ENCODE peak calls at places on chromosome 22, in four cellular contexts. One of them, this sample, is unnamed.

GRCh38 chr22:17845790-17846189 is 71.5 kb upstream of the BID start:
- DNase-seq in WTC11: no peak
- DNase-seq in HepG2: no peak
- DNase-seq in K562: no peak
- DNase-seq in this sample: no peak

GRCh38 chr22:29014301-29014700 is 47.3 kb downstream of the C22orf31 start:
- DNase-seq in WTC11: no peak
- DNase-seq in HepG2: no peak
- DNase-seq in K562: no peak
- DNase-seq in this sample: no peak

GRCh38 chr22:18044548-18045271 is 20.3 kb upstream of the MICAL3 start:
- DNase-seq in WTC11: no peak
- DNase-seq in HepG2: peak
- DNase-seq in K562: no peak
- DNase-seq in this sample: no peak

GRCh38 chr22:25134028-25134427 is 65.6 kb upstream of the CRYBB3 start:
- DNase-seq in WTC11: no peak
- DNase-seq in HepG2: no peak
- DNase-seq in K562: no peak
- DNase-seq in this sample: no peak

GRCh38 chr22:26139320-26139719 is 29.9 kb upstream of the SEZ6L start:
- DNase-seq in WTC11: no peak
- DNase-seq in HepG2: no peak
- DNase-seq in K562: no peak
- DNase-seq in this sample: no peak

GRCh38 chr22:35315141-35315854 is 15.6 kb downstream of the TOM1 start:
- DNase-seq in WTC11: no peak
- DNase-seq in HepG2: no peak
- DNase-seq in K562: no peak
- DNase-seq in this sample: no peak

GRCh38 chr22:41699264-41700104 is at the start of gene MEI1:
- DNase-seq in WTC11: peak
- DNase-seq in HepG2: no peak
- DNase-seq in K562: no peak
- DNase-seq in this sample: no peak

GRCh38 chr22:16774911-16775529 is 50.2 kb downstream of the XKR3 start:
- DNase-seq in WTC11: no peak
- DNase-seq in HepG2: no peak
- DNase-seq in K562: no peak
- DNase-seq in this sample: no peak

GRCh38 chr22:19871023-19871844 is 16.6 kb upstream of the GNB1L start:
- DNase-seq in WTC11: peak
- DNase-seq in HepG2: no peak
- DNase-seq in K562: no peak
- DNase-seq in this sample: no peak

GRCh38 chr22:35839811-35840739 is 122.4 kb downstream of the APOL5 start:
- DNase-seq in WTC11: peak
- DNase-seq in HepG2: no peak
- DNase-seq in K562: peak
- DNase-seq in this sample: peak

GRCh38 chr22:38016182-38017078 is 32.1 kb upstream of the SOX10 start:
- DNase-seq in WTC11: no peak
- DNase-seq in HepG2: no peak
- DNase-seq in K562: no peak
- DNase-seq in this sample: peak

GRCh38 chr22:42236268-42236667 is 34.2 kb downstream of the TCF20 start:
- DNase-seq in WTC11: no peak
- DNase-seq in HepG2: no peak
- DNase-seq in K562: no peak
- DNase-seq in this sample: no peak

GRCh38 chr22:39469681-39470461 is 13.1 kb downstream of the MGAT3 start:
- DNase-seq in WTC11: no peak
- DNase-seq in HepG2: peak
- DNase-seq in K562: no peak
- DNase-seq in this sample: no peak

GRCh38 chr22:41234815-41235687 is 5.7 kb downstream of the CHADL start:
- DNase-seq in WTC11: no peak
- DNase-seq in HepG2: peak
- DNase-seq in K562: no peak
- DNase-seq in this sample: no peak

GRCh38 chr22:37241351-37242142 is 2.5 kb downstream of the RAC2 start:
- DNase-seq in WTC11: no peak
- DNase-seq in HepG2: no peak
- DNase-seq in K562: no peak
- DNase-seq in this sample: no peak

GRCh38 chr22:45639747-45640102 is 31.9 kb upstream of the ATXN10 start:
- DNase-seq in WTC11: no peak
- DNase-seq in HepG2: no peak
- DNase-seq in K562: no peak
- DNase-seq in this sample: no peak

GRCh38 chr22:38086001-38086845 is 2.2 kb upstream of the SLC16A8 start:
- DNase-seq in WTC11: no peak
- DNase-seq in HepG2: no peak
- DNase-seq in K562: no peak
- DNase-seq in this sample: no peak

GRCh38 chr22:19111140-19111539 is 11.1 kb downstream of the DGCR2 start:
- DNase-seq in WTC11: no peak
- DNase-seq in HepG2: no peak
- DNase-seq in K562: no peak
- DNase-seq in this sample: no peak

GRCh38 chr22:43273902-43274484 is 69.2 kb downstream of the SCUBE1 start:
- DNase-seq in WTC11: peak
- DNase-seq in HepG2: peak
- DNase-seq in K562: peak
- DNase-seq in this sample: peak

GRCh38 chr22:34878996-34879395 is 187.0 kb upstream of the ISX start:
- DNase-seq in WTC11: no peak
- DNase-seq in HepG2: no peak
- DNase-seq in K562: no peak
- DNase-seq in this sample: no peak

GRCh38 chr22:46528121-46528610 is 9.3 kb downstream of the CELSR1 start:
- DNase-seq in WTC11: no peak
- DNase-seq in HepG2: peak
- DNase-seq in K562: no peak
- DNase-seq in this sample: peak

GRCh38 chr22:37896181-37896592 is 9.9 kb upstream of the MICALL1 start:
- DNase-seq in WTC11: no peak
- DNase-seq in HepG2: peak
- DNase-seq in K562: no peak
- DNase-seq in this sample: no peak

GRCh38 chr22:37484115-37485005 is 1.8 kb downstream of the MFNG start:
- DNase-seq in WTC11: no peak
- DNase-seq in HepG2: no peak
- DNase-seq in K562: no peak
- DNase-seq in this sample: no peak

GRCh38 chr22:32469799-32470212 is 4.8 kb upstream of the FBXO7 start:
- DNase-seq in WTC11: no peak
- DNase-seq in HepG2: no peak
- DNase-seq in K562: peak
- DNase-seq in this sample: peak

GRCh38 chr22:17706451-17706900 is 67.8 kb downstream of the BID start:
- DNase-seq in WTC11: no peak
- DNase-seq in HepG2: peak
- DNase-seq in K562: peak
- DNase-seq in this sample: peak

GRCh38 chr22:42708393-42708792 is 12.3 kb downstream of the A4GALT start:
- DNase-seq in WTC11: no peak
- DNase-seq in HepG2: no peak
- DNase-seq in K562: no peak
- DNase-seq in this sample: no peak

GRCh38 chr22:42472671-42473070 is 40.5 kb upstream of the NFAM1 start:
- DNase-seq in WTC11: no peak
- DNase-seq in HepG2: no peak
- DNase-seq in K562: no peak
- DNase-seq in this sample: no peak

GRCh38 chr22:38203855-38204497 is 2.2 kb downstream of the MAFF start:
- DNase-seq in WTC11: no peak
- DNase-seq in HepG2: no peak
- DNase-seq in K562: no peak
- DNase-seq in this sample: no peak

GRCh38 chr22:50314455-50315288 is 7.2 kb upstream of the PLXNB2 start:
- DNase-seq in WTC11: no peak
- DNase-seq in HepG2: no peak
- DNase-seq in K562: peak
- DNase-seq in this sample: no peak
- TF ChIP-seq NR3C1 in WTC11: no peak
- TF ChIP-seq NR3C1 in HepG2: no peak
- TF ChIP-seq NR3C1 in K562: no peak
- TF ChIP-seq NR3C1 in this sample: no peak

GRCh38 chr22:30421695-30422480 is 3.7 kb upstream of the MTFP1 start:
- DNase-seq in WTC11: no peak
- DNase-seq in HepG2: peak
- DNase-seq in K562: peak
- DNase-seq in this sample: no peak

GRCh38 chr22:30424471-30425326 is 869 bp upstream of the MTFP1 start:
- DNase-seq in WTC11: no peak
- DNase-seq in HepG2: no peak
- DNase-seq in K562: no peak
- DNase-seq in this sample: no peak

GRCh38 chr22:30423959-30424380 is 1.6 kb upstream of the MTFP1 start:
- DNase-seq in WTC11: peak
- DNase-seq in HepG2: peak
- DNase-seq in K562: peak
- DNase-seq in this sample: peak

GRCh38 chr22:30423296-30423958 is 2.1 kb upstream of the MTFP1 start:
- DNase-seq in WTC11: peak
- DNase-seq in HepG2: no peak
- DNase-seq in K562: no peak
- DNase-seq in this sample: no peak

DNA sequence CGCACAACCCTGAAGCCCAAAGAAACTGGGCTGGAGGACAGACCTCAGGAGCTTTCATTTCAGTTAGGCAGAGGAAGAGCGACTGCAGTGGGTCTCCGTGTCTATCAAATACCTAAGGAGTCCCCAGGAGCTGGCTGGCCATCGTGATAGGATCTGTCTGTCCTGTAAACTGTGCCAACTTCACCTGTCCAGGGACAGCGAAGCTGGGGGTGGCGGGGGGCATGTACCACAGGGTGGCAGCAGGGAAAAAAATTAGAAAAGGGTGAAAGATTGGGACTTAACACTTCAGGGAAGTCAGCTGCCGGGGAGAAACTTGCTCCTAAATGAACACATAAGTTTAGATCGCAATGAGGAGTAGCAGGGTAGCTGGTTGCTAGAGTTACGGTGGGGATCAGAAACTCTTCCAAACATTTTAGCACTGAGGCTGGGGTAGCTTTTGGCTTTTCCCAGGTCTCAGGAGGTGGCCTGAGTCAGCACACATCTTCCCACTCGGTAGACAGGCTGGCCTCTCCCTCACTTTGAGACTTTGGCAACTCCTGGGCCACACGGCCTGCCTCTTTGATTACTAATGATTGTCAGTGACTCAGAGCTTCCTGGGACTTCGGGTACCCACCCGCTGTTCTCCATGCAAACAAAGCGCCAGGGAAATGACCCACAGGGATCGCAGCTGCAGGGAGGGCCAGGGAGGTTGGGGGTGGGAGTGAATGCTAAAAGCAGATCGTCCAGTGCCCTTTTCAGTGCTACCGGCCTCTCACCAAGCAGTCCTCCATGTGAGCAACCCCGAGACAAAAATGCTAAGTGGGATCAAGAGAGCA is 2.9 kb upstream of the MTFP1 start:
- DNase-seq in WTC11: peak
- DNase-seq in HepG2: peak
- DNase-seq in K562: peak
- DNase-seq in this sample: peak
- TF ChIP-seq NR3C1 in WTC11: no peak
- TF ChIP-seq NR3C1 in HepG2: no peak
- TF ChIP-seq NR3C1 in K562: no peak
- TF ChIP-seq NR3C1 in this sample: no peak

DNA sequence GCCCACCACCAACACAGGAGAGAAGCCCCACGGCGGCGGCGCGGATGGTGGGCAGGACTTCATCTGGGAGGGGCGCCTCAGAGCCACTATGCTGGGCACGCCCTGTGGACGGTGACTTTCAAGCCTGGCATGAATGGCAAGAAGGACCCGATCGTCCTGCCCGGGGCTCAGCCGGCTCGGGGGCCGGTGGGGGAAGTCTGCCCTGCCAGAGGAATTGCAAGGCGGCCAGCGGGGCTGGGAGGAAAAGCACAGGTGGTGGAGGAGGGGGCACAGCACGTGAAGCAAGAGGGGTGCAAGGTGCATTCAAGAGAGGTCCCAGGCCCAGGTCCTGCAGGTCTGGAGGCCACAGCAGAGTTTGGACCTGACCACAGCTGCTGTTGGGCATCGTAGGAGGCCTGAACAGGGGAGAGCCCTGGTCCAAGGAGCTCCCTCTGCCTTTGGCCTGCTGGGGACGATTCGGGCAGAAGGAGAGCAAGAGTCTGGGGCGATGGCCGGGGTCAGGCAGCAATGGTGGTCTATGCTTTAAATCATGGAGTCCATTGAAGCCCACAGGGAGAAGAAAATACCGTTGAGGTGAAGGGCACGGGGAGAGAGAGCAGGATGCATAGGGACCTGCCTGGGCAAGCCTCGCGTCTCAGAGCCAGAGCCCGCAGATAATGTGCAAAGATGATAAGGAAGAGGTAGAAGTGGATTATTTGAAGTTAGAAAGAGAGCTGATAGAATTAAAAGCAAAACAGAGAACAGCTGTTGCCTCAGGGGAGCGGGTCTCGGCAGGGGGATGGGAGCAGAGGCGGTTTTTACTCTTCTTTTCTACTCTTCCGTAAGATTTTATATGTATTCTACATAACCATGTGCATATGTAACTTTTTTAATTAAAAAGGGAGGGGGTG is 82.6 kb upstream of the SHISAL1 start:
- DNase-seq in WTC11: no peak
- DNase-seq in HepG2: no peak
- DNase-seq in K562: no peak
- DNase-seq in this sample: no peak
- TF ChIP-seq NR3C1 in WTC11: no peak
- TF ChIP-seq NR3C1 in HepG2: no peak
- TF ChIP-seq NR3C1 in K562: no peak
- TF ChIP-seq NR3C1 in this sample: no peak

DNA sequence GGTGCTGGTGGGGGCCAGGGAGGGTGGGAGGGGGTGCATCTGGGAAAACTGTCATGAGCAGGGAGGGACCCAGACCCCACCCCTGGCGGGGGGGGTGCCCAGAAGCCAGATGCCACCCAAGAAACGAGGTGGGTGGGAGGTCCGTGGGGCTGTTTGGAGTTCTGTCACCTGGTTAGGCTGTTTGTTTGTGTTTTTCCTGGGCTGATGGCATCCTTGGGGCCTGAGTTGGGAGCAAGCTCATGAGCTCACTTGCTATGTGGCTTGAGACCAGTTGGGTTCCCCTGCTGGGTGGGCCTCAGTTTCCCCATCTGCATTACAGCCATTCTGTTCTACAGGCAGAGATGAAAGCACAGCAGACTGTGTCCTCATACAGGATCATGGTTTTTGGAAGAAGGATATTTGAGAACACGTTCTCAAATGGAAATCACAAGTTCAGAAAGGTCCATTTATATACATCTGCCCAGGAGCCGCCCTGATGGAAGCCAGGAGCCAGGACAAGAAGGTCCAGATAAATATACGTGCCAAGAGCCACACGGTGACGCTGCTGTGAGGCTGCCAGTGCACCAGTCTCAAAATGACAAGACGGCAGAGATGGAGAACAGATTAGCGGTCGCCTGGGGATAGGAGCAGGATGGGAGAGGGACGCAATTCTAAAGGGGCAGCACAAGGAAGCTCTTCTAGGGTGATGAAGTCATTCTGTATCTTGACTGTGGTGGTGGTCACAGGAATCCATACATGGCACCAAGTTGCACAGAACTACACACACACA is 312.9 kb downstream of the MN1 start:
- DNase-seq in WTC11: no peak
- DNase-seq in HepG2: peak
- DNase-seq in K562: no peak
- DNase-seq in this sample: no peak
- TF ChIP-seq NR3C1 in WTC11: no peak
- TF ChIP-seq NR3C1 in HepG2: no peak
- TF ChIP-seq NR3C1 in K562: no peak
- TF ChIP-seq NR3C1 in this sample: no peak

This sample was measured in A549.